ENCODE peak calls at places on chromosomes 6 and 20, in six cellular contexts. Y is effector memory CD4-positive, alpha-beta T cell; L is IMR-90; H is HT-29; P is activated T-cell treated with anti-CD3 and anti-CD28 coated beads, Interleukin-2, amount 50 U/mL, for 4 hours; Q is sciatic nerve. R is an unnamed sample.

GRCh38 chr6:33895988-33896387 is 92.2 kb upstream of the MLN start:
- DNase-seq in Y (no peak), L (no peak), H (no peak), P (no peak), Q (no peak), R (no peak)

GRCh38 chr6:114108119-114109002 is 137.4 kb upstream of the HDAC2 start:
- DNase-seq in Y (no peak), L (peak), H (peak), P (no peak), Q (peak), R (no peak)

GRCh38 chr6:79134699-79135474 is 56.8 kb upstream of the PHIP start:
- DNase-seq in Y (no peak), L (no peak), H (no peak), P (no peak), Q (no peak), R (no peak)

GRCh38 chr20:57708694-57709673 is 831 bp downstream of the PMEPA1 start:
- DNase-seq in Y (peak), L (peak), H (no peak), P (peak), Q (no peak), R (no peak)

GRCh38 chr6:52995913-52996685 is 1.0 kb upstream of the GSTA4 start:
- DNase-seq in Y (no peak), L (peak), H (peak), P (peak), Q (no peak), R (no peak)

GRCh38 chr6:73632346-73632745 is 21.4 kb downstream of the SLC17A5 start:
- DNase-seq in Y (no peak), L (no peak), H (no peak), P (no peak), Q (no peak), R (no peak)

GRCh38 chr20:10919549-10920140 is 245.8 kb upstream of the JAG1 start:
- DNase-seq in Y (no peak), L (peak), H (no peak), P (no peak), Q (no peak), R (no peak)

GRCh38 chr20:49983848-49984408 is 1.1 kb downstream of the SNAI1 start:
- DNase-seq in Y (no peak), L (peak), H (no peak), P (no peak), Q (no peak), R (no peak)

GRCh38 chr20:46764068-46764467 is 54.6 kb downstream of the SLC2A10 start:
- DNase-seq in Y (no peak), L (no peak), H (no peak), P (no peak), Q (no peak), R (no peak)

GRCh38 chr20:32445539-32446273 is 87.6 kb downstream of the ASXL1 start:
- DNase-seq in Y (no peak), L (no peak), H (no peak), P (no peak), Q (peak), R (no peak)

GRCh38 chr6:4788953-4789584 is 12.9 kb downstream of the CDYL start:
- DNase-seq in Y (no peak), L (no peak), H (no peak), P (no peak), Q (no peak), R (no peak)

GRCh38 chr6:127586372-127586771 is 9.4 kb downstream of the C6orf58 start:
- DNase-seq in Y (no peak), L (no peak), H (peak), P (no peak), Q (no peak), R (no peak)

GRCh38 chr6:38143191-38144154 is 323.9 kb downstream of the ZFAND3 start:
- DNase-seq in Y (no peak), L (no peak), H (no peak), P (no peak), Q (no peak), R (no peak)

R was measured in cortex of kidney.